ENCODE peak calls at places on chromosome 19, in four cellular contexts. H is heart right ventricle, M is esophagus squamous epithelium, U is thoracic aorta. P is an unnamed sample.

GRCh38 chr19:33580026-33580644 is 41.6 kb upstream of the CHST8 start:
- DNase-seq in H (no peak), M (no peak), U (no peak), P (no peak)

GRCh38 chr19:42235181-42235580 is 7.2 kb downstream of the GSK3A start:
- DNase-seq in H (no peak), M (no peak), U (no peak), P (no peak)

GRCh38 chr19:14368011-14368513 is 13.2 kb upstream of the ADGRE5 start:
- DNase-seq in H (no peak), M (no peak), U (no peak), P (no peak)

GRCh38 chr19:10033614-10034013 is 20.3 kb downstream of the RDH8 start:
- DNase-seq in H (no peak), M (no peak), U (no peak), P (no peak)

GRCh38 chr19:5588441-5588840 is 20.7 kb upstream of the TINCR start:
- DNase-seq in H (no peak), M (no peak), U (no peak), P (no peak)

GRCh38 chr19:7494416-7495098 is 5.7 kb upstream of the PEX11G start:
- DNase-seq in H (peak; percentile 58), M (no peak), U (no peak), P (no peak)

GRCh38 chr19:5943623-5944022 is 29.6 kb downstream of the CAPS start:
- DNase-seq in H (no peak), M (no peak), U (no peak), P (no peak)

GRCh38 chr19:11105014-11105636 is 15.9 kb downstream of the LDLR start:
- DNase-seq in H (no peak), M (no peak), U (no peak), P (no peak)

GRCh38 chr19:55340784-55341147 is 1.1 kb downstream of the KMT5C start:
- DNase-seq in H (no peak), M (no peak), U (no peak), P (no peak)

GRCh38 chr19:52648336-52648990 is 10.3 kb upstream of the ZNF83 start:
- DNase-seq in H (no peak), M (no peak), U (no peak), P (no peak)

GRCh38 chr19:19545707-19546106 is 7.6 kb downstream of the CILP2 start:
- DNase-seq in H (no peak), M (no peak), U (no peak), P (no peak)

GRCh38 chr19:54653181-54653809 is 9.5 kb upstream of the LILRB4 start:
- DNase-seq in H (no peak), M (no peak), U (no peak), P (no peak)

GRCh38 chr19:18432275-18433038 is 5.5 kb downstream of the ISYNA1 start:
- DNase-seq in H (no peak), M (no peak), U (no peak), P (no peak)

GRCh38 chr19:20276011-20276738 is 109.2 kb downstream of the ZNF486 start:
- DNase-seq in H (no peak), M (no peak), U (no peak), P (no peak)

GRCh38 chr19:38211206-38211605 is 12.8 kb downstream of the DPF1 start:
- DNase-seq in H (no peak), M (no peak), U (no peak), P (no peak)

GRCh38 chr19:41888926-41889325 is 5.9 kb downstream of the ARHGEF1 start:
- DNase-seq in H (no peak), M (no peak), U (no peak), P (no peak)

GRCh38 chr19:51026554-51026831 is at the start of gene KLK11:
- DNase-seq in H (no peak), M (no peak), U (no peak), P (no peak)

GRCh38 chr19:42216653-42217521 is 590 bp downstream of the DEDD2 start:
- DNase-seq in H (peak; percentile 48), M (no peak), U (no peak), P (no peak)

GRCh38 chr19:31819837-31820236 is 470.6 kb upstream of the TSHZ3 start:
- DNase-seq in H (no peak), M (no peak), U (no peak), P (no peak)

GRCh38 chr19:1266818-1267440 is 2.2 kb upstream of the CIRBP start:
- DNase-seq in H (peak; percentile 84), M (no peak), U (no peak), P (peak; percentile 65)

DNA sequence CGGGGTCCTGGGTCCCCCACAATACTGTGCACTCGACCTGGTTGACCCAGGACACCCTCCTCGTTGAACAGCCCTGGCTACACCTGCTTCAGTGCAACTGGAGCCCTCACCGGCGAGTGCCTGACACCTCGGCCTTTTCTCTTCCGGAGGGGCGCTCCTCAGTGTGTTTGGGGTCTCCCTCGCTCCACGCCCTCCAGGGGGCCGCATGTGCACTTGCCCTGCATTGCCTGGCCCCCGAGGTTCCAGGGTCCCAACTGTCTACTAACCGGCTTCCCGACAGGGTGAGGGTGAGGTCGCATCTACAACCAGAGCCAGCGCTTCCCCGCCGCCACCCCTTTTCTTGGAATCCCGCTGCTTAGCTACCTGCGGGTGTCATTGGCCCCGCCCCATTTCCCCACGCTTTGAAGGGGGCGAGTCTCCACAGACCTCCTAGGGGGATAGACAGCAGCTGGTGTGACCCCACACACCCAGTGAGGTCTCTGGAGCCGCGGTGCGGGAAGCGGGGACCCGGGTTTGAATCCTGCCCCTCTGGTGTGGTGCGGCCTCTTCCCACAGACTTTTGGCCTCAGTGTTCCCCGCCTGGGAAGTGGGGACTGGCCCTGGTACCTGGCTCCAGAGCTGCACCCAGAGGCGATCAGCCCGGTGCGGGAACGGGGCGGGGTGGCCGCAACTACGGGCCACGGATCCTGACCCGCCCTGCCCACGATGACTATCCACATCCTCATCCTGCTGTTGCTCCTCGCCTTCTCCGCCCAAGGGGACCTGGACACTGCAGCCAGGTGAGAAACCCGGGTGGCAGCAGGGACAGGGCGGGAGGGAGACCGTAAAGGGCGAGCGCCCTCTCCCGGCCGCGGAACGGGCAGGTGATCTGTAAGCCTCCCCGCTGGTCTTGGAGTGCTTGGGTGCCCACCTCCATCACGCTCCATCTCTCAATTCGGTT is at the start of gene ADM5:
- DNase-seq in H (peak; percentile 54), M (no peak), U (no peak), P (no peak)
- H3K27ac ChIP-seq in H (peak within 1 kb of the TSS; percentile 76), M (peak within 1 kb of the TSS; percentile 80), U (peak within 1 kb of the TSS; percentile 30), P (no peak within 1 kb of the TSS)

GRCh38 chr19:49150106-49150943 is 4.9 kb downstream of the HRC start:
- DNase-seq in H (peak; percentile 82), M (no peak), U (no peak), P (no peak)
- H3K27ac ChIP-seq in H (peak overlapping the region; percentile 83), M (peak overlapping the region; percentile 83), U (peak overlapping the region; percentile 69), P (no peak overlapping the region)

GRCh38 chr19:12997225-12997966 is 2.1 kb downstream of the NFIX start:
- DNase-seq in H (no peak), M (no peak), U (no peak), P (no peak)

GRCh38 chr19:12995596-12996541 is 594 bp downstream of the NFIX start:
- DNase-seq in H (no peak), M (no peak), U (no peak), P (no peak)

GRCh38 chr19:12996542-12997094 is 1.3 kb downstream of the NFIX start:
- DNase-seq in H (peak; percentile 66), M (no peak), U (no peak), P (no peak)

GRCh38 chr19:13001166-13001501 is 5.9 kb downstream of the NFIX start:
- DNase-seq in H (no peak), M (no peak), U (no peak), P (no peak)

DNA sequence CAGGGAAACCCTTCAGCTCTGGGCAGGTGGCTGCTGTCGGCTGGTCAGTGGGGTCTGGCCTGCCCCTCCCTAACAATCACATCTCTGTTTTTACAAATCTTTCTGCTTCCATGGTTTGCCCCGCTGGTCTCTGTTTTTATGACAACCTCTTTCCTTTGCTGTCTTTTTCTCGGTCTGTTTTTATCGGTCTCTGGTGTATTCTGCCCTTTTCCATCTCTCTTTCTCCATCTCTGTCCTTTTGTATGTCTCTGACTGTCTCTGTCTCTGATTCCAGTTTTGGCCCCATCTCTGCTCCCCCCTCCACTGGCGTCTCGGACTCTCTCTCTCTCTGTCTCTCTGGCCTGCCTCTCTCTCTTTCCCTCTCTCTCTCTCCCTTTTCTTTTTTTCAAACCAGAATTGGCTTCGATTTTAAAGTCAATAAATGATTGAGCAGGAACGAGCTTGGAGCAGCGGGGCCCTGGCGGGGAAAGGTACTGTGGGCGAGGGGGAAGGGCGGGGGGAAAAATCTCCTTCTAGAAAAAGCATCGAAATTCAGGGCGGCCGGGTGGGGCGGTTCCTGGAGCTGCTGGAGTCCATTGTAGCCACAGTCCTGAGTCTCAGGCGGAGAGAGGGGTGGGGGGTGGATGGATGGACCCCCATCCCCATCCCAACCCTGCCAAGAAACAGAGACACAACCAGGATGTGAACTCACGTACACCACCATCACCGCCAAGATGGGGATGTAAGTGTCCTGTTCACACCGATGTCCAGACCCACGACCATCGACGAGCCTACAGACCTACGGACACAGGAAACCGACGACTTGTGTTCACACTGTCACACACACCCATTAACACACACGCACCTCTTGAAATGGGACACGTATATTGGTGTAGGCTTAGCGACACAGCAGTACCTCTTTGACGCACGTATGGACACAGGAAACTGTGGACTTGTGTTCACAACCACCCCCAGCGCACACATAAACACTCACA is 3.0 kb downstream of the NFIX start:
- DNase-seq in H (no peak), M (no peak), U (no peak), P (no peak)
- H3K27ac ChIP-seq in H (peak overlapping the region; percentile 93), M (peak overlapping the region; percentile 91), U (peak overlapping the region; percentile 94), P (no peak overlapping the region)

DNA sequence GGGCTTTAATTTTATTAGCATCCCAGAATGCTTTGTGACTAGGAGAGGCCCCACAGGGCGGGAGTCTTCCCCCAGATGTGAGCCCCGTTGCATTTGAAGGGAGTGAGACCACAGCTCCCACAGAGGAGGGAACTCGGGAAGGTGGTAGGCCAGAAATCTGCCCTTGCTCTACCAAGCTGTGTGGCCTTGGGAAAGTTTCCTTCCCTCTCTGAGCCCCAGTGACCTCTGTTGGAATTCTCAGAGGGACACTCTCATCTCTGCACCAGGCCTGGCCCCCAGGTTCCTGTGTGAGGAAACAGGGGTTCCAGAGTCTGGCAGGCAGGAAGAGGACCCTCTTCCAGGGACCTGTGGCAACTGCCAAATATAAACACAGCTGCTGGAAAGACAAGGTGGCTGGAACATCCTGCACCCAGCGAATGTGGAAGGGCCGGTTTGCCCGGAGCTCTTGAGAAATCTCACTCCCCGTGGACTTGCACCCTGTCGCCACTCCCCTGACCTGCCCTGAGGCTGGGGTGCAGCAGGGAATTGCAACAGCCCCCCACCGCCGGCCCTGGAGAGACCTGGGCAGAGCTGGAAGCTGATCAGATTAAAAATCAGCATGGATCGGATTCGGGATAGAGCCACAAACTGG is 52.7 kb downstream of the GADD45B start:
- DNase-seq in H (no peak), M (no peak), U (no peak), P (no peak)
- H3K27ac ChIP-seq in H (no peak overlapping the region), M (peak overlapping the region; percentile 85), U (no peak overlapping the region), P (no peak overlapping the region)